ENCODE peak calls at places on chromosome 12, in four cellular contexts. One of them, this sample, is unnamed.

GRCh38 chr12:129215436-129216025 is 362.3 kb downstream of the GLT1D1 start:
- DNase-seq in foreskin fibroblast: no peak
- DNase-seq in epithelial cell of esophagus: no peak
- DNase-seq in mucosa of descending colon: no peak
- DNase-seq in this sample: no peak

GRCh38 chr12:30569426-30569825 is 126.2 kb downstream of the IPO8 start:
- DNase-seq in foreskin fibroblast: no peak
- DNase-seq in epithelial cell of esophagus: no peak
- DNase-seq in mucosa of descending colon: no peak
- DNase-seq in this sample: no peak

GRCh38 chr12:75571204-75571603 is 59.8 kb upstream of the KRR1 start:
- DNase-seq in foreskin fibroblast: no peak
- DNase-seq in epithelial cell of esophagus: no peak
- DNase-seq in mucosa of descending colon: no peak
- DNase-seq in this sample: no peak

GRCh38 chr12:113194971-113195391 is 9.5 kb downstream of the RITA1 start:
- DNase-seq in foreskin fibroblast: peak
- DNase-seq in epithelial cell of esophagus: no peak
- DNase-seq in mucosa of descending colon: no peak
- DNase-seq in this sample: no peak

GRCh38 chr12:3311027-3311402 is 180.0 kb upstream of the PRMT8 start:
- DNase-seq in foreskin fibroblast: no peak
- DNase-seq in epithelial cell of esophagus: peak
- DNase-seq in mucosa of descending colon: peak
- DNase-seq in this sample: peak

GRCh38 chr12:102681309-102681708 is 200.9 kb upstream of the IGF1 start:
- DNase-seq in foreskin fibroblast: no peak
- DNase-seq in epithelial cell of esophagus: no peak
- DNase-seq in mucosa of descending colon: no peak
- DNase-seq in this sample: no peak

GRCh38 chr12:80709811-80710726 is 2.6 kb downstream of the MYF6 start:
- DNase-seq in foreskin fibroblast: no peak
- DNase-seq in epithelial cell of esophagus: peak
- DNase-seq in mucosa of descending colon: no peak
- DNase-seq in this sample: no peak

GRCh38 chr12:56078931-56079728 is 835 bp upstream of the ERBB3 start:
- DNase-seq in foreskin fibroblast: peak
- DNase-seq in epithelial cell of esophagus: peak
- DNase-seq in mucosa of descending colon: peak
- DNase-seq in this sample: peak

GRCh38 chr12:72201457-72201856 is 70.7 kb upstream of the TRHDE start:
- DNase-seq in foreskin fibroblast: no peak
- DNase-seq in epithelial cell of esophagus: no peak
- DNase-seq in mucosa of descending colon: no peak
- DNase-seq in this sample: no peak

GRCh38 chr12:96497800-96498199 is 8.4 kb downstream of the CFAP54 start:
- DNase-seq in foreskin fibroblast: no peak
- DNase-seq in epithelial cell of esophagus: no peak
- DNase-seq in mucosa of descending colon: no peak
- DNase-seq in this sample: no peak

GRCh38 chr12:72273499-72273837 is 1.3 kb downstream of the TRHDE start:
- DNase-seq in foreskin fibroblast: no peak
- DNase-seq in epithelial cell of esophagus: no peak
- DNase-seq in mucosa of descending colon: no peak
- DNase-seq in this sample: no peak

GRCh38 chr12:93946542-93947150 is 201.7 kb upstream of the PLXNC1 start:
- DNase-seq in foreskin fibroblast: peak
- DNase-seq in epithelial cell of esophagus: peak
- DNase-seq in mucosa of descending colon: no peak
- DNase-seq in this sample: no peak

GRCh38 chr12:42140901-42141300 is 3.8 kb downstream of the GXYLT1 start:
- DNase-seq in foreskin fibroblast: peak
- DNase-seq in epithelial cell of esophagus: peak
- DNase-seq in mucosa of descending colon: no peak
- DNase-seq in this sample: no peak

GRCh38 chr12:117097159-117097558 is 2.1 kb downstream of the TESC start:
- DNase-seq in foreskin fibroblast: no peak
- DNase-seq in epithelial cell of esophagus: no peak
- DNase-seq in mucosa of descending colon: no peak
- DNase-seq in this sample: no peak

GRCh38 chr12:109737111-109737510 is 23.5 kb downstream of the FAM222A start:
- DNase-seq in foreskin fibroblast: no peak
- DNase-seq in epithelial cell of esophagus: no peak
- DNase-seq in mucosa of descending colon: no peak
- DNase-seq in this sample: no peak

GRCh38 chr12:116813271-116814041 is 67.8 kb downstream of the HRK start:
- DNase-seq in foreskin fibroblast: no peak
- DNase-seq in epithelial cell of esophagus: peak
- DNase-seq in mucosa of descending colon: no peak
- DNase-seq in this sample: no peak

GRCh38 chr12:121918679-121919038 is 267 bp downstream of the CFAP251 start:
- DNase-seq in foreskin fibroblast: no peak
- DNase-seq in epithelial cell of esophagus: no peak
- DNase-seq in mucosa of descending colon: peak
- DNase-seq in this sample: no peak

GRCh38 chr12:109760031-109760929 is 46.7 kb downstream of the FAM222A start:
- DNase-seq in foreskin fibroblast: no peak
- DNase-seq in epithelial cell of esophagus: no peak
- DNase-seq in mucosa of descending colon: peak
- DNase-seq in this sample: no peak

GRCh38 chr12:72296389-72296788 is 24.2 kb downstream of the TRHDE start:
- DNase-seq in foreskin fibroblast: peak
- DNase-seq in epithelial cell of esophagus: peak
- DNase-seq in mucosa of descending colon: no peak
- DNase-seq in this sample: no peak

GRCh38 chr12:104462325-104462724 is 5.6 kb downstream of the CHST11 start:
- DNase-seq in foreskin fibroblast: no peak
- DNase-seq in epithelial cell of esophagus: no peak
- DNase-seq in mucosa of descending colon: no peak
- DNase-seq in this sample: no peak

GRCh38 chr12:68559246-68559645 is 51.5 kb upstream of the RAP1B start:
- DNase-seq in foreskin fibroblast: peak
- DNase-seq in epithelial cell of esophagus: peak
- DNase-seq in mucosa of descending colon: no peak
- DNase-seq in this sample: no peak

GRCh38 chr12:29591140-29592020 is 93.9 kb upstream of the OVCH1 start:
- DNase-seq in foreskin fibroblast: peak
- DNase-seq in epithelial cell of esophagus: peak
- DNase-seq in mucosa of descending colon: no peak
- DNase-seq in this sample: no peak

GRCh38 chr12:122963928-122964240 is 2.4 kb downstream of the ABCB9 start:
- DNase-seq in foreskin fibroblast: peak
- DNase-seq in epithelial cell of esophagus: no peak
- DNase-seq in mucosa of descending colon: no peak
- DNase-seq in this sample: no peak

GRCh38 chr12:21710944-21711343 is 53.3 kb upstream of the LDHB start:
- DNase-seq in foreskin fibroblast: no peak
- DNase-seq in epithelial cell of esophagus: no peak
- DNase-seq in mucosa of descending colon: peak
- DNase-seq in this sample: no peak

GRCh38 chr12:52530905-52531304 is 10.7 kb upstream of the KRT5 start:
- DNase-seq in foreskin fibroblast: no peak
- DNase-seq in epithelial cell of esophagus: no peak
- DNase-seq in mucosa of descending colon: no peak
- DNase-seq in this sample: no peak

GRCh38 chr12:31006416-31007152 is 67.1 kb upstream of the DDX11 start:
- DNase-seq in foreskin fibroblast: no peak
- DNase-seq in epithelial cell of esophagus: no peak
- DNase-seq in mucosa of descending colon: no peak
- DNase-seq in this sample: no peak

GRCh38 chr12:110931315-110931728 is 10.9 kb upstream of the MYL2 start:
- DNase-seq in foreskin fibroblast: no peak
- DNase-seq in epithelial cell of esophagus: no peak
- DNase-seq in mucosa of descending colon: no peak
- DNase-seq in this sample: no peak

GRCh38 chr12:117685115-117685926 is 283.5 kb downstream of the KSR2 start:
- DNase-seq in foreskin fibroblast: peak
- DNase-seq in epithelial cell of esophagus: no peak
- DNase-seq in mucosa of descending colon: peak
- DNase-seq in this sample: peak

GRCh38 chr12:45730116-45730841 is 773 bp downstream of the ARID2 start:
- DNase-seq in foreskin fibroblast: peak
- DNase-seq in epithelial cell of esophagus: peak
- DNase-seq in mucosa of descending colon: peak
- DNase-seq in this sample: peak

GRCh38 chr12:85244561-85244960 is 35.5 kb upstream of the ALX1 start:
- DNase-seq in foreskin fibroblast: no peak
- DNase-seq in epithelial cell of esophagus: no peak
- DNase-seq in mucosa of descending colon: no peak
- DNase-seq in this sample: no peak

GRCh38 chr12:12872139-12872933 is 19.0 kb upstream of the GPRC5A start:
- DNase-seq in foreskin fibroblast: peak
- DNase-seq in epithelial cell of esophagus: peak
- DNase-seq in mucosa of descending colon: peak
- DNase-seq in this sample: peak

GRCh38 chr12:108190529-108190928 is 61.4 kb downstream of the WSCD2 start:
- DNase-seq in foreskin fibroblast: no peak
- DNase-seq in epithelial cell of esophagus: no peak
- DNase-seq in mucosa of descending colon: no peak
- DNase-seq in this sample: no peak
- TF ChIP-seq CTCF in foreskin fibroblast: no peak
- TF ChIP-seq CTCF in epithelial cell of esophagus: no peak
- TF ChIP-seq CTCF in mucosa of descending colon: no peak
- TF ChIP-seq CTCF in this sample: no peak

DNA sequence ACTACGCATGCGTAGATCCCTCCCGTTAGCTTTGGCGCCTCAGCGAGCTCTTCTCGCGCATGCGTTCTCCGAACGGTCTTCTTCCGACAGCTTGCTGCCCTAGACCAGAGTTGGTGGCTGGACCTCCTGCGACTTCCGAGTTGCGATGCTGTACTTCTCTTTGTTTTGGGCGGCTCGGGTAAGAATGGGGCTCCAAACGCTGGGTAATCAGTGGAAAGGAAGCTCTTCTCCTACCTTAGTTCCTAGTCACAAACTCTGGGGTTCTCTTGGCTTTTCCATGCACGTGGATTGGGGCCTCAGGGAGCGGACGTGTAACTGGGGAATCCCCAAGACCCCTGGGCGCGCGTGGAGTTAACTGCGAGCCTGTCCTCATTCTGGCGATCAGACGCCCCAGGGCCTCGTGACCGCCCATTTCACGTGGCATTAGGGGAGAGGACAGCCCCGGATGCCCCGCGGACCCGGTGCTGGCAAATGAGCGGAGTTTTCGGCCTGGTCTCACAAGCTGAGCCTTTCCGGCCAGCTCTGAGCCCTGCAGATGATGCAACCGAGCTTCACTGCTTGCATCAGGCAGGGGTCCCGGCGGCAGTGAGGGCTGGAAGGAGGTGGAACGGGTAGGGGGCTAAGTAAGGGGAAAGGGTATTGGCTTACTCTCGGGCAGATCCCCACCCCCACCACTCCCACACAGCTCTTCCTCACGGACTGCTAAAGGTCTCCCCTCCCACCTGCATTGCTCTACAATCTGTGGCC is at the start of gene SHMT2:
- DNase-seq in foreskin fibroblast: peak
- DNase-seq in epithelial cell of esophagus: peak
- DNase-seq in mucosa of descending colon: peak
- DNase-seq in this sample: peak
- TF ChIP-seq CTCF in foreskin fibroblast: no peak
- TF ChIP-seq CTCF in epithelial cell of esophagus: no peak
- TF ChIP-seq CTCF in mucosa of descending colon: no peak
- TF ChIP-seq CTCF in this sample: no peak

GRCh38 chr12:62813031-62813829 is 121.7 kb downstream of the PPM1H start:
- DNase-seq in foreskin fibroblast: peak
- DNase-seq in epithelial cell of esophagus: peak
- DNase-seq in mucosa of descending colon: peak
- DNase-seq in this sample: peak
- TF ChIP-seq CTCF in foreskin fibroblast: peak
- TF ChIP-seq CTCF in epithelial cell of esophagus: peak
- TF ChIP-seq CTCF in mucosa of descending colon: peak
- TF ChIP-seq CTCF in this sample: peak

GRCh38 chr12:112087851-112088250 is 20.7 kb downstream of the NAA25 start:
- DNase-seq in foreskin fibroblast: no peak
- DNase-seq in epithelial cell of esophagus: no peak
- DNase-seq in mucosa of descending colon: no peak
- DNase-seq in this sample: no peak

GRCh38 chr12:112091563-112091962 is 17.0 kb downstream of the NAA25 start:
- DNase-seq in foreskin fibroblast: no peak
- DNase-seq in epithelial cell of esophagus: no peak
- DNase-seq in mucosa of descending colon: no peak
- DNase-seq in this sample: no peak

GRCh38 chr12:112087055-112087850 is 21.3 kb downstream of the NAA25 start:
- DNase-seq in foreskin fibroblast: peak
- DNase-seq in epithelial cell of esophagus: no peak
- DNase-seq in mucosa of descending colon: no peak
- DNase-seq in this sample: no peak
- TF ChIP-seq CTCF in foreskin fibroblast: no peak
- TF ChIP-seq CTCF in epithelial cell of esophagus: no peak
- TF ChIP-seq CTCF in mucosa of descending colon: no peak
- TF ChIP-seq CTCF in this sample: no peak

GRCh38 chr12:120630139-120630895 is 10.1 kb upstream of the CABP1 start:
- DNase-seq in foreskin fibroblast: no peak
- DNase-seq in epithelial cell of esophagus: no peak
- DNase-seq in mucosa of descending colon: no peak
- DNase-seq in this sample: no peak

GRCh38 chr12:120620624-120621023 is 19.8 kb upstream of the CABP1 start:
- DNase-seq in foreskin fibroblast: no peak
- DNase-seq in epithelial cell of esophagus: peak
- DNase-seq in mucosa of descending colon: peak
- DNase-seq in this sample: peak

GRCh38 chr12:120631097-120631496 is 9.3 kb upstream of the CABP1 start:
- DNase-seq in foreskin fibroblast: no peak
- DNase-seq in epithelial cell of esophagus: no peak
- DNase-seq in mucosa of descending colon: no peak
- DNase-seq in this sample: no peak

GRCh38 chr12:120628919-120629318 is 11.5 kb upstream of the CABP1 start:
- DNase-seq in foreskin fibroblast: no peak
- DNase-seq in epithelial cell of esophagus: no peak
- DNase-seq in mucosa of descending colon: peak
- DNase-seq in this sample: peak

DNA sequence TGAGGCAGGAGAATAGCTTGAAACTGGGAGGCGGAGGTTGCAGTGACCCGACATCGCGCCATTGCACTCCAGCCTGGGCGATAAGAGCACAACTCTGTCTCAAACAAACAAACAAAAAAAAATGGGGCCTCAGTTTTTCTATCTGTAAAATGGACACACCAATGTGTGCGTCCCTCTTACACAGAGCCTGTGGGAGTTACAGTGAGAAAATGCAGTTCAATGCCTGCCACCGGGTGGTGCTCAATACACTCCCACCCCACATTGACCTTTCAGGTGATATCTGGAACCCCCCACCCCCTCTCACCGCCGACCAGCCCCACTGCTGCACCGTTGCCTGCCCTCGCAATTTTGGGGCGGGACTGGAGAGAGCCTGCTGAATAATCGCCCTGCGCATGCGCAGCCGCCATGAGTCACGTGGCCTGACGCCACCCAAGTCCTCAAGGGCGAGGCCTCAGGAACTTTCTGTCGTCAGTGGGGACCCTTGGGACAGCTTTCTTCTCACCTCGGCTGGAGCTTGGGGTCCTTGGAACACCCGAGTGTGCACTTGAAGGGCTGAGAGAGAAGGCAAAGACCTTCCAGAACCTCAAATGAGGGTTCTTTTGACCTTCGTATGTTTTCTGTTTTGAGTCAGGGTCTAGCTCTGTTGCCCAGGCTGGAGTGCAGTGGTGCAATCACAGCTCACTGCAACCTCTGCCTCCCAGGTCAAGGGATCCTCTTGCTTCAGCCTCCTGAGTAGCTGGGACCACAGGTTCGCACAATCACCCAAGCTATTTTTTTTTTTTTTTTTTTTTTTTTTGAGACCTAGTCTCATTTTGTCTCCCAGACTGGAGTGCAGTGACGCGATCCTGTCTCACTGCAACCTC is 14.6 kb upstream of the CABP1 start:
- DNase-seq in foreskin fibroblast: no peak
- DNase-seq in epithelial cell of esophagus: no peak
- DNase-seq in mucosa of descending colon: peak
- DNase-seq in this sample: peak
- TF ChIP-seq CTCF in foreskin fibroblast: no peak
- TF ChIP-seq CTCF in epithelial cell of esophagus: no peak
- TF ChIP-seq CTCF in mucosa of descending colon: no peak
- TF ChIP-seq CTCF in this sample: no peak

This sample was measured in colonic mucosa.